ENCODE peak calls at places on chromosome 15, in ten cellular contexts. E is B cell; M is neural progenitor cell; X is effector CD4-positive, alpha-beta T cell; G is activated T-cell treated with anti-CD3 and anti-CD28 coated beads for 4 hours; U is OCI-M1; W is H54; O is HL-60; A is pulmonary artery endothelial cell; N is nephron progenitor cell. I is an unnamed sample.

GRCh38 chr15:88881781-88882180 is 13.6 kb downstream of the HAPLN3 start:
- DNase-seq in E (no peak), M (no peak), X (no peak), G (no peak), U (no peak), W (no peak), O (no peak), A (no peak), N (no peak), I (no peak)

GRCh38 chr15:69666441-69666882 is 213.8 kb downstream of the RPLP1 start:
- DNase-seq in E (no peak), M (no peak), X (no peak), G (no peak), U (peak), W (no peak), O (peak), A (no peak), N (no peak), I (no peak)

GRCh38 chr15:72706266-72706665 is 20.3 kb downstream of the BBS4 start:
- DNase-seq in E (no peak), M (no peak), X (no peak), G (no peak), U (no peak), W (no peak), O (no peak), A (no peak), N (no peak), I (no peak)

GRCh38 chr15:72202302-72202701 is 4.7 kb upstream of the GRAMD2A start:
- DNase-seq in E (no peak), M (no peak), X (no peak), G (no peak), U (no peak), W (no peak), O (no peak), A (no peak), N (no peak), I (no peak)

GRCh38 chr15:29522373-29523276 is 253.0 kb upstream of the NSMCE3 start:
- DNase-seq in E (no peak), M (no peak), X (no peak), G (no peak), U (no peak), W (no peak), O (no peak), A (no peak), N (no peak), I (no peak)

GRCh38 chr15:58771621-58772235 is 626 bp downstream of the MINDY2 start:
- DNase-seq in E (peak), M (peak), X (no peak), G (no peak), U (peak), W (peak), O (peak), A (no peak), N (peak), I (peak)

GRCh38 chr15:31517711-31518110 is 191.1 kb downstream of the KLF13 start:
- DNase-seq in E (no peak), M (no peak), X (no peak), G (no peak), U (no peak), W (no peak), O (no peak), A (no peak), N (no peak), I (no peak)

GRCh38 chr15:70436428-70436827 is 326.9 kb downstream of the UACA start:
- DNase-seq in E (no peak), M (no peak), X (no peak), G (no peak), U (peak), W (no peak), O (no peak), A (no peak), N (no peak), I (no peak)

GRCh38 chr15:27418729-27419128 is 447.7 kb downstream of the GABRG3 start:
- DNase-seq in E (no peak), M (peak), X (no peak), G (no peak), U (peak), W (no peak), O (no peak), A (no peak), N (peak), I (no peak)

GRCh38 chr15:45842151-45842550 is 207.3 kb downstream of the SQOR start:
- DNase-seq in E (no peak), M (no peak), X (no peak), G (no peak), U (no peak), W (no peak), O (no peak), A (no peak), N (no peak), I (no peak)

GRCh38 chr15:68635142-68635541 is 56.3 kb downstream of the CORO2B start:
- DNase-seq in E (no peak), M (no peak), X (no peak), G (no peak), U (no peak), W (no peak), O (no peak), A (no peak), N (no peak), I (no peak)

GRCh38 chr15:39908186-39908585 is 11.9 kb downstream of the GPR176 start:
- DNase-seq in E (no peak), M (no peak), X (no peak), G (no peak), U (no peak), W (peak), O (no peak), A (peak), N (no peak), I (no peak)

GRCh38 chr15:55897560-55898336 is 95.7 kb downstream of the NEDD4 start:
- DNase-seq in E (no peak), M (peak), X (no peak), G (no peak), U (peak), W (no peak), O (no peak), A (no peak), N (peak), I (peak)

GRCh38 chr15:59400103-59400813 is 27.6 kb upstream of the MYO1E start:
- DNase-seq in E (no peak), M (peak), X (no peak), G (no peak), U (no peak), W (no peak), O (no peak), A (no peak), N (no peak), I (no peak)

GRCh38 chr15:63465104-63465503 is 39.3 kb upstream of the USP3 start:
- DNase-seq in E (no peak), M (no peak), X (no peak), G (no peak), U (no peak), W (no peak), O (no peak), A (no peak), N (no peak), I (no peak)

I was measured in HuH-7.5.